ENCODE peak calls at places on chromosomes 7 and 10, in eight cellular contexts. One of them, this sample, is unnamed.

GRCh38 chr10:110993024-110993693 is 73.8 kb downstream of the SHOC2 start:
- DNase-seq in posterior vena cava: no peak
- DNase-seq in AG08395: peak
- DNase-seq in globus pallidus: no peak
- DNase-seq in skeletal muscle cell: peak
- DNase-seq in prostate gland: no peak
- DNase-seq in RWPE1: peak
- DNase-seq in stromal cell of bone marrow: peak
- DNase-seq in this sample: no peak

GRCh38 chr7:38846280-38846679 is 62.7 kb downstream of the VPS41 start:
- DNase-seq in RWPE1: no peak
- DNase-seq in globus pallidus: no peak
- DNase-seq in posterior vena cava: no peak
- DNase-seq in prostate gland: no peak
- DNase-seq in stromal cell of bone marrow: no peak
- DNase-seq in AG08395: peak
- DNase-seq in skeletal muscle cell: no peak
- DNase-seq in this sample: no peak

GRCh38 chr7:86788948-86789347 is 145.2 kb downstream of the GRM3 start:
- DNase-seq in globus pallidus: no peak
- DNase-seq in prostate gland: no peak
- DNase-seq in posterior vena cava: no peak
- DNase-seq in RWPE1: no peak
- DNase-seq in stromal cell of bone marrow: no peak
- DNase-seq in skeletal muscle cell: no peak
- DNase-seq in AG08395: no peak
- DNase-seq in this sample: no peak

GRCh38 chr7:23973264-23973663 is 263.2 kb downstream of the STK31 start:
- DNase-seq in skeletal muscle cell: no peak
- DNase-seq in prostate gland: no peak
- DNase-seq in stromal cell of bone marrow: no peak
- DNase-seq in AG08395: no peak
- DNase-seq in posterior vena cava: no peak
- DNase-seq in RWPE1: no peak
- DNase-seq in globus pallidus: no peak
- DNase-seq in this sample: no peak

GRCh38 chr10:79021331-79021907 is 47.3 kb upstream of the ZMIZ1 start:
- DNase-seq in posterior vena cava: peak
- DNase-seq in AG08395: no peak
- DNase-seq in skeletal muscle cell: no peak
- DNase-seq in globus pallidus: no peak
- DNase-seq in RWPE1: no peak
- DNase-seq in prostate gland: no peak
- DNase-seq in stromal cell of bone marrow: no peak
- DNase-seq in this sample: no peak

GRCh38 chr10:123194056-123194455 is 39.9 kb downstream of the BUB3 start:
- DNase-seq in AG08395: no peak
- DNase-seq in posterior vena cava: no peak
- DNase-seq in prostate gland: no peak
- DNase-seq in skeletal muscle cell: no peak
- DNase-seq in RWPE1: no peak
- DNase-seq in stromal cell of bone marrow: no peak
- DNase-seq in globus pallidus: no peak
- DNase-seq in this sample: no peak

GRCh38 chr10:3249292-3249889 is 76.8 kb upstream of the PITRM1 start:
- DNase-seq in posterior vena cava: no peak
- DNase-seq in globus pallidus: no peak
- DNase-seq in stromal cell of bone marrow: no peak
- DNase-seq in skeletal muscle cell: no peak
- DNase-seq in RWPE1: no peak
- DNase-seq in AG08395: no peak
- DNase-seq in prostate gland: no peak
- DNase-seq in this sample: no peak

GRCh38 chr10:131003455-131003854 is 308.1 kb downstream of the TCERG1L start:
- DNase-seq in prostate gland: no peak
- DNase-seq in AG08395: no peak
- DNase-seq in stromal cell of bone marrow: no peak
- DNase-seq in globus pallidus: no peak
- DNase-seq in skeletal muscle cell: no peak
- DNase-seq in RWPE1: no peak
- DNase-seq in posterior vena cava: no peak
- DNase-seq in this sample: no peak

GRCh38 chr7:134472572-134473242 is 13.8 kb upstream of the AKR1B1 start:
- DNase-seq in posterior vena cava: no peak
- DNase-seq in skeletal muscle cell: no peak
- DNase-seq in stromal cell of bone marrow: no peak
- DNase-seq in AG08395: no peak
- DNase-seq in globus pallidus: no peak
- DNase-seq in prostate gland: no peak
- DNase-seq in RWPE1: no peak
- DNase-seq in this sample: no peak

GRCh38 chr10:29183304-29183918 is 105.5 kb upstream of the LYZL1 start:
- DNase-seq in posterior vena cava: no peak
- DNase-seq in globus pallidus: no peak
- DNase-seq in stromal cell of bone marrow: no peak
- DNase-seq in RWPE1: no peak
- DNase-seq in AG08395: no peak
- DNase-seq in prostate gland: no peak
- DNase-seq in skeletal muscle cell: no peak
- DNase-seq in this sample: no peak

GRCh38 chr7:143003393-143004051 is 23.4 kb downstream of the OR9A2 start:
- DNase-seq in AG08395: peak
- DNase-seq in globus pallidus: peak
- DNase-seq in RWPE1: peak
- DNase-seq in prostate gland: peak
- DNase-seq in stromal cell of bone marrow: no peak
- DNase-seq in skeletal muscle cell: no peak
- DNase-seq in posterior vena cava: no peak
- DNase-seq in this sample: no peak

GRCh38 chr7:5083291-5083690 is 37.6 kb downstream of the RBAK start:
- DNase-seq in AG08395: no peak
- DNase-seq in globus pallidus: no peak
- DNase-seq in posterior vena cava: no peak
- DNase-seq in skeletal muscle cell: no peak
- DNase-seq in stromal cell of bone marrow: no peak
- DNase-seq in RWPE1: no peak
- DNase-seq in prostate gland: no peak
- DNase-seq in this sample: no peak

GRCh38 chr7:7770228-7770627 is 51.8 kb upstream of the RPA3 start:
- DNase-seq in AG08395: no peak
- DNase-seq in prostate gland: no peak
- DNase-seq in stromal cell of bone marrow: no peak
- DNase-seq in posterior vena cava: no peak
- DNase-seq in skeletal muscle cell: peak
- DNase-seq in globus pallidus: no peak
- DNase-seq in RWPE1: no peak
- DNase-seq in this sample: no peak

GRCh38 chr7:128875523-128875948 is 12.9 kb downstream of the ATP6V1F start:
- DNase-seq in RWPE1: no peak
- DNase-seq in prostate gland: no peak
- DNase-seq in AG08395: no peak
- DNase-seq in stromal cell of bone marrow: no peak
- DNase-seq in posterior vena cava: peak
- DNase-seq in skeletal muscle cell: no peak
- DNase-seq in globus pallidus: no peak
- DNase-seq in this sample: no peak